ENCODE peak calls at places on chromosomes 13 and 19, in seven cellular contexts. C, K, A, F, Y, R and B are unnamed samples.

GRCh38 chr19:31249217-31249616 is 100.0 kb downstream of the TSHZ3 start:
- DNase-seq in C (no peak), F (no peak), R (no peak), K (no peak), Y (no peak), A (no peak), B (no peak)

GRCh38 chr19:18416778-18417249 is 2.4 kb upstream of the SSBP4 start:
- DNase-seq in K (peak), C (peak), R (peak), Y (peak), A (no peak), F (peak), B (no peak)

GRCh38 chr13:41465215-41465907 is 8.0 kb downstream of the RGCC start:
- DNase-seq in C (peak), K (peak), F (peak), R (no peak), A (peak), Y (peak), B (peak)

GRCh38 chr19:51094696-51095279 is 12.1 kb upstream of the KLK14 start:
- DNase-seq in K (no peak), Y (peak), R (no peak), A (no peak), F (no peak), C (peak), B (no peak)

GRCh38 chr13:97932006-97932405 is 21.5 kb upstream of the IPO5 start:
- DNase-seq in R (no peak), K (no peak), Y (no peak), F (no peak), C (no peak), A (no peak), B (no peak)

GRCh38 chr19:1416014-1416841 is 8.8 kb downstream of the DAZAP1 start:
- DNase-seq in F (no peak), Y (no peak), R (no peak), C (no peak), A (no peak), K (no peak), B (no peak)

GRCh38 chr13:25778302-25778701 is 273.5 kb downstream of the SHISA2 start:
- DNase-seq in F (no peak), R (no peak), K (no peak), A (no peak), Y (no peak), C (no peak), B (no peak)

GRCh38 chr13:49517461-49517860 is 21.7 kb downstream of the PHF11 start:
- DNase-seq in C (no peak), Y (no peak), K (no peak), A (no peak), R (no peak), F (no peak), B (no peak)

GRCh38 chr19:31171936-31172335 is 177.3 kb downstream of the TSHZ3 start:
- DNase-seq in R (no peak), F (no peak), C (no peak), K (no peak), Y (no peak), A (no peak), B (no peak)

GRCh38 chr19:1608414-1609391 is 3.4 kb upstream of the UQCR11 start:
- DNase-seq in F (no peak), R (no peak), Y (no peak), C (peak), K (no peak), A (no peak), B (no peak)

GRCh38 chr19:2374808-2375207 is 14.7 kb downstream of the TMPRSS9 start:
- DNase-seq in F (no peak), Y (no peak), K (no peak), C (no peak), R (no peak), A (no peak), B (no peak)

GRCh38 chr13:56902276-56902675 is 238.4 kb upstream of the PRR20A start:
- DNase-seq in C (no peak), K (no peak), A (no peak), R (no peak), Y (no peak), F (no peak), B (no peak)

GRCh38 chr19:47790398-47790814 is 11.9 kb downstream of the SELENOW start:
- DNase-seq in R (peak), F (peak), K (peak), Y (peak), A (no peak), C (peak), B (peak)

GRCh38 chr13:28704919-28705318 is 13.9 kb downstream of the SLC46A3 start:
- DNase-seq in Y (no peak), A (no peak), C (no peak), F (no peak), R (no peak), K (no peak), B (no peak)

GRCh38 chr19:35468637-35469036 is 20.6 kb downstream of the FFAR2 start:
- DNase-seq in F (peak), R (no peak), A (no peak), K (peak), Y (peak), C (peak), B (peak)

GRCh38 chr19:38433268-38433733 is at the start of gene RYR1:
- DNase-seq in A (no peak), C (peak), F (peak), Y (no peak), R (no peak), K (no peak), B (peak)

GRCh38 chr13:112333756-112334543 is 42.2 kb upstream of the SPACA7 start:
- DNase-seq in C (no peak), R (no peak), Y (no peak), F (no peak), A (no peak), K (no peak), B (no peak)

GRCh38 chr19:39845621-39846175 is 481 bp downstream of the FBL start:
- DNase-seq in C (peak), F (no peak), R (peak), A (no peak), K (no peak), Y (no peak), B (no peak)

GRCh38 chr19:51691122-51692064 is 1.7 kb upstream of the SPACA6 start:
- DNase-seq in F (no peak), A (no peak), R (peak), Y (no peak), C (no peak), K (no peak), B (no peak)

GRCh38 chr19:33269016-33269415 is 33.3 kb downstream of the CEBPA start:
- DNase-seq in R (no peak), F (no peak), Y (no peak), C (no peak), K (no peak), A (no peak), B (no peak)

GRCh38 chr13:19737844-19738557 is 44.7 kb downstream of the PSPC1 start:
- DNase-seq in A (no peak), R (no peak), C (no peak), F (no peak), Y (no peak), K (no peak), B (no peak)

GRCh38 chr13:114004416-114005205 is 30.7 kb upstream of the C13orf46 start:
- DNase-seq in F (no peak), A (peak), C (no peak), R (no peak), K (no peak), Y (no peak), B (no peak)

GRCh38 chr19:49818691-49819331 is 722 bp downstream of the MED25 start:
- DNase-seq in K (no peak), F (no peak), Y (no peak), A (no peak), C (no peak), R (no peak), B (no peak)

GRCh38 chr19:18478545-18479311 is 40.8 kb upstream of the ISYNA1 start:
- DNase-seq in R (no peak), Y (peak), A (no peak), C (peak), K (peak), F (peak), B (no peak)

GRCh38 chr13:43206858-43207257 is 183.5 kb downstream of the DNAJC15 start:
- DNase-seq in F (no peak), Y (no peak), C (no peak), A (no peak), R (no peak), K (no peak), B (no peak)

GRCh38 chr13:82002693-82003092 is 1661.8 kb upstream of the SPRY2 start:
- DNase-seq in A (peak), F (no peak), C (no peak), K (no peak), Y (no peak), R (no peak), B (no peak)

GRCh38 chr19:12580180-12580694 is 29.0 kb upstream of the ZNF564 start:
- DNase-seq in R (no peak), A (no peak), K (no peak), F (no peak), C (no peak), Y (no peak), B (no peak)

GRCh38 chr19:47228168-47228936 is 2.6 kb downstream of the BBC3 start:
- DNase-seq in A (no peak), C (peak), R (no peak), K (no peak), F (no peak), Y (no peak), B (no peak)

GRCh38 chr13:84418041-84418440 is 535.8 kb upstream of the SLITRK1 start:
- DNase-seq in C (no peak), F (no peak), Y (no peak), R (no peak), K (no peak), A (no peak), B (no peak)

GRCh38 chr13:104357174-104357573 is 1291.0 kb upstream of the SLC10A2 start:
- DNase-seq in A (no peak), C (no peak), R (no peak), F (no peak), K (no peak), Y (no peak), B (no peak)

GRCh38 chr13:48790996-48791395 is 137.3 kb downstream of the CYSLTR2 start:
- DNase-seq in R (no peak), C (no peak), Y (no peak), F (no peak), A (no peak), K (no peak), B (no peak)

GRCh38 chr19:3387645-3388589 is 21.5 kb downstream of the NFIC start:
- DNase-seq in Y (no peak), A (no peak), K (no peak), C (no peak), F (no peak), R (peak), B (no peak)

GRCh38 chr13:112161441-112162301 is 94.7 kb downstream of the SOX1 start:
- DNase-seq in K (no peak), R (no peak), C (no peak), A (no peak), F (no peak), Y (no peak), B (no peak)

GRCh38 chr19:940591-941291 is 14.9 kb downstream of the ARID3A start:
- DNase-seq in F (peak), Y (no peak), C (peak), R (peak), K (peak), A (no peak), B (no peak)

GRCh38 chr13:48497669-48498068 is 35.2 kb downstream of the RCBTB2 start:
- DNase-seq in F (no peak), A (no peak), K (no peak), Y (no peak), R (no peak), C (no peak), B (no peak)

GRCh38 chr19:18777725-18778389 is 13.2 kb downstream of the COMP start:
- DNase-seq in Y (no peak), C (no peak), A (no peak), K (no peak), F (no peak), R (no peak), B (no peak)

GRCh38 chr13:20964904-20965303 is 62.4 kb upstream of the XPO4 start:
- DNase-seq in C (no peak), R (no peak), Y (no peak), A (no peak), F (no peak), K (no peak), B (no peak)